ENCODE peak calls at places on chromosome 9, in four cellular contexts. X, U, M and T are unnamed samples.
A peak's percentile ranks its signal among the peaks of the same experiment; 100 is the strongest.

GRCh38 chr9:34759432-34760134 is 49.6 kb upstream of the CCL21 start:
- DNase-seq in X (no peak), U (no peak), M (no peak), T (no peak)

GRCh38 chr9:81069038-81069795 is 620.1 kb downstream of the TLE1 start:
- DNase-seq in X (no peak), U (no peak), M (no peak), T (no peak)

GRCh38 chr9:16610538-16610937 is 259.9 kb downstream of the BNC2 start:
- DNase-seq in X (no peak), U (no peak), M (no peak), T (no peak)

GRCh38 chr9:36007309-36007708 is 29.4 kb upstream of the RECK start:
- DNase-seq in X (peak; percentile 18), U (no peak), M (no peak), T (no peak)

GRCh38 chr9:127575875-127576778 is 36.0 kb upstream of the STXBP1 start:
- DNase-seq in X (no peak), U (no peak), M (no peak), T (no peak)

GRCh38 chr9:20524776-20525175 is 97.5 kb downstream of the MLLT3 start:
- DNase-seq in X (no peak), U (no peak), M (no peak), T (no peak)

GRCh38 chr9:87812375-87813118 is 70.1 kb upstream of the SPATA31E1 start:
- DNase-seq in X (no peak), U (peak; percentile 47), M (no peak), T (no peak)

GRCh38 chr9:16885896-16886295 is 15.4 kb upstream of the BNC2 start:
- DNase-seq in X (no peak), U (no peak), M (no peak), T (no peak)

GRCh38 chr9:116059466-116059865 is 94.1 kb upstream of the PAPPA start:
- DNase-seq in X (no peak), U (no peak), M (no peak), T (no peak)

GRCh38 chr9:134365791-134366222 is 39.6 kb downstream of the RXRA start:
- DNase-seq in X (no peak), U (peak; percentile 45), M (no peak), T (no peak)

GRCh38 chr9:110820378-110820777 is 151.8 kb downstream of the MUSK start:
- DNase-seq in X (no peak), U (no peak), M (no peak), T (no peak)

GRCh38 chr9:4750021-4750673 is 9.1 kb upstream of the AK3 start:
- DNase-seq in X (no peak), U (peak; percentile 45), M (no peak), T (no peak)

GRCh38 chr9:93968451-93969327 is 13.5 kb upstream of the BARX1 start:
- DNase-seq in X (no peak), U (no peak), M (no peak), T (no peak)

GRCh38 chr9:34866614-34867013 is 91.5 kb upstream of the PHF24 start:
- DNase-seq in X (no peak), U (no peak), M (no peak), T (no peak)

GRCh38 chr9:97386733-97387503 is 25.0 kb upstream of the TDRD7 start:
- DNase-seq in X (peak; percentile 75), U (peak; percentile 86), M (no peak), T (peak; percentile 24)

GRCh38 chr9:109342878-109343277 is 22.0 kb upstream of the EPB41L4B start:
- DNase-seq in X (no peak), U (no peak), M (no peak), T (no peak)
- TF ChIP-seq SPI1 in X (no peak), U (no peak), M (no peak), T (no peak)

DNA sequence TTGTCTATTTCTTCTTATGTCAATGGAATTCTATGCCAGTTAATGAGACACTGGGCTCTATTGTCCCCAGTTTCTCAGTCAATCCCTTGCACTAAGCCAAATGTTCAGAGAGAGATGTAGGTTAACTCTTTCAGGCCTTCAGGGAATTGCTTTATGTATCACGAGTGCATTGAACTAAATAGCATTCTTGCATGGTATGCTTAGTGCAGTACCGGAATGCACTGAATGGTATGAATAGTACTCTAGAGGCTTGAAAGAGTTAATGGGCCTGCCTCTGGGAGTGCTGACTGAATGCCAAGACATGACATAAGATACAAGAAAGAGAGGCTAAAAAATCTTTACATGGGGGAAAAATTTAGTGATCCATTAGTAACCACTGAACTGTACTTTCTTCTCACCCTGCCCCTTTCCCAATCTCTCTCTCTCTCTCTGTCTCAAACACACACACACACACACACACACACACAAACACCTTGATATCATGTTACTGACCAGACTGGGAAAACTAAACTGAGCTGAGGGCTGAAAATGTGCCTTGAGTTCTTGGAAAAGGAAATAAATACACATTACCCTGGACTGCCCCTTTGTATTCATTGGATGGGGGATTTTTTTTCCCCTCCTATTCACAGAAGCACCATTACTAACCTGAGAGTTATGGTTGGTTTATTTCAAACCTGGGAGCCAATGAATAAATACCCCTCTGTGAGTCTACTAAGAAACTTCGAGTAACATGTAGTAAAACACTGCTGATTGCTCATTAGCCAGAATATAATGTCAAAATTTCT is 35.4 kb upstream of the TMC1 start:
- DNase-seq in X (no peak), U (no peak), M (no peak), T (no peak)
- TF ChIP-seq SPI1 in X (no peak), U (no peak), M (no peak), T (no peak)

DNA sequence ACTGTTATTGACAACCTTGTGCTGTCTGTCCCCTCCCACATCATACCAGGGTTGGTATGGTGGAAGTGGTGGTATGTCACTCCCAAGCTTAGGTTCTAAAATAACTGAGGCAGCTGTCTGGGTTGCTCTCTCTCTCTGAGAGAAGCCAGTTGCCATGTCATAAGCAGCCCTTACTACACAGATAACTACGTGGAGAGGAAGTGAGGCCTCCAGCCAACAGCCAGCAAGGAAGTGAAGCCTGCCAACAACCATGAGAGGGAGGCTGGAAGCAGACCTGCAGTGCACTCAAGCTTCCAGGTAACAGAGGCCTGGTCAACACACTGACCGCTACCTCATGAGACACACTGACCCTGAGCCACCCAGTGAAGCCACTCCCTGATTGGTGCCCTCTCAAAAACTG is 18.6 kb downstream of the CTNNAL1 start:
- DNase-seq in X (no peak), U (peak; percentile 17), M (no peak), T (peak; percentile 77)
- TF ChIP-seq SPI1 in X (peak; percentile 85), U (peak; percentile 86), M (peak; percentile 80), T (peak; percentile 96)

GRCh38 chr9:130089141-130089540 is 35.4 kb downstream of the GPR107 start:
- DNase-seq in X (no peak), U (no peak), M (no peak), T (no peak)

GRCh38 chr9:130088056-130088455 is 34.4 kb downstream of the GPR107 start:
- DNase-seq in X (no peak), U (no peak), M (no peak), T (no peak)

GRCh38 chr9:130095872-130096271 is 42.2 kb downstream of the GPR107 start:
- DNase-seq in X (no peak), U (no peak), M (peak; percentile 40), T (no peak)

DNA sequence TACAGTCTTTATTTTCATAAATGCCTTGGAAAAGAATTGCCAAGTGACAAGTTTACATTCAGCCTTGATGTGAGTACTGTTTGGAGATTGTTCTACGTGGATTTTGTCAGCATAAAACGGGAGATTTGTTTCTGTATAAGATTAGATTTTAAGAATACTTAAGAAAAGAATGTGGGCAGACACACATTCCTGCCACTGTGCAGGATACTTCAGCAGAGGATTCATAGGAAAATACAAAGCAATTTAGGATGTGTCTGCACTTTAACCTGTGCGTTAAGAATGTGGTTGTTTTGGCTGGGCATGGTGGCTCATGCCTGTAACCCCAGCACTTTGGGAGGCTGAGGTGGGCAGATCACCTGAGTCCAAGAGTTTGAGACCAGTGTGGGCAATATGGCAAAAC is 37.2 kb downstream of the GPR107 start:
- DNase-seq in X (no peak), U (no peak), M (no peak), T (no peak)
- TF ChIP-seq SPI1 in X (no peak), U (no peak), M (no peak), T (no peak)

GRCh38 chr9:8205580-8205979 is 406.0 kb upstream of the DMAC1 start:
- DNase-seq in X (no peak), U (no peak), M (no peak), T (no peak)
- TF ChIP-seq SPI1 in X (no peak), U (no peak), M (no peak), T (no peak)

GRCh38 chr9:121331992-121332685 is 37.9 kb downstream of the STOM start:
- DNase-seq in X (no peak), U (no peak), M (no peak), T (no peak)
- TF ChIP-seq SPI1 in X (no peak), U (no peak), M (no peak), T (no peak)

GRCh38 chr9:14888272-14888671 is 22.0 kb downstream of the FREM1 start:
- DNase-seq in X (no peak), U (no peak), M (no peak), T (no peak)
- TF ChIP-seq SPI1 in X (no peak), U (no peak), M (no peak), T (no peak)

DNA sequence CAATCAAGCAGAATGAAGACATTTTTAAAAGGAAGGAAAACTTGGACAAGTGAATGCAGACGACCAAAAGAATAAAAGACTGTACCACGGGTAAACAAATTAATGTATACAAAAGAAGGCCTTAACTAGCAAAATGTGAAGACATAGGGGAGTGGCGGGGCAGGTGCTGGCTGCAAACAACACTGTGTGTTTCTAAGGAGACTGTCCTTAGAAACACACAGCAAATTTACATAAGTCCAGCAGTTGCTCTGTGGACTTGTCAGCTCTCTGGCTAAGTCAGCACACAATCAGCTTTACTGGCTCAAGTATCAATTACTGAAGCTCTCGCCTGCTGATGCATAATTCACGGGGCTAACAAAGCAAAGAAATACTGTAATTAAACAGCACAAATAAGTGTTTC is 24.8 kb downstream of the PTBP3 start:
- DNase-seq in X (no peak), U (no peak), M (no peak), T (no peak)
- TF ChIP-seq SPI1 in X (no peak), U (no peak), M (no peak), T (no peak)

DNA sequence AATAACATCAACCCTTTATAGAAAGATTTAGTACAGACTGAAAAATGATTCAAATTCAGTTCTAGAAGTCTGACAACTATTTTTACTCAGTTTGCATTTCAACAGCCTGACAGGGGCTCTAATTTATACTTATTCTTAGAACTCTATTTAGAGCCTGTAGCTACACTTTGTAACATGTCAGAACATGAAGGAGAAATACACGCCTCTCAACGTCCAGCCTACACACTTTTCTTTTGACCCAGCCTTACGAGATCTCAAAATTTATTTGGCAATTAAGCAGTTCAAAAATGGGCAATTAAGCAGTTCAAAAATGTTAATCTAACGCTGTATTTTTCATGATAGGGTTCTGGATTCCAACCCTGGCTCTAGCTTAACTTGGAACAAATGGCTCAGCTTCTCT is 66.3 kb downstream of the PRRT1B start:
- DNase-seq in X (no peak), U (no peak), M (no peak), T (no peak)
- TF ChIP-seq SPI1 in X (no peak), U (no peak), M (no peak), T (no peak)